ENCODE peak calls at places on chromosomes 12 and 14, in five cellular contexts. One of them, this sample, is unnamed.

GRCh38 chr14:52862652-52863338 is 71.4 kb upstream of the GNPNAT1 start:
- DNase-seq in ACHN: no peak
- DNase-seq in Calu3: no peak
- DNase-seq in stimulated activated naive B cell treated with anti-CD40 and anti-IgM and Interleukin-4, amounts not matched to agents 10 μg/mL and 1 μg/mL and 100 μg/mL, for 72 hours: no peak
- DNase-seq in ovary: no peak
- DNase-seq in this sample: no peak

GRCh38 chr12:31586703-31587102 is 4.2 kb downstream of the DENND5B start:
- DNase-seq in stimulated activated naive B cell treated with anti-CD40 and anti-IgM and Interleukin-4, amounts not matched to agents 10 μg/mL and 1 μg/mL and 100 μg/mL, for 72 hours: no peak
- DNase-seq in ovary: no peak
- DNase-seq in ACHN: no peak
- DNase-seq in Calu3: no peak
- DNase-seq in this sample: no peak

GRCh38 chr14:45426685-45427282 is 173.8 kb upstream of the MIS18BP1 start:
- DNase-seq in Calu3: peak
- DNase-seq in ACHN: peak
- DNase-seq in stimulated activated naive B cell treated with anti-CD40 and anti-IgM and Interleukin-4, amounts not matched to agents 10 μg/mL and 1 μg/mL and 100 μg/mL, for 72 hours: no peak
- DNase-seq in ovary: no peak
- DNase-seq in this sample: no peak

GRCh38 chr12:68985174-68985573 is 52.2 kb upstream of the CPM start:
- DNase-seq in Calu3: no peak
- DNase-seq in ovary: no peak
- DNase-seq in ACHN: no peak
- DNase-seq in stimulated activated naive B cell treated with anti-CD40 and anti-IgM and Interleukin-4, amounts not matched to agents 10 μg/mL and 1 μg/mL and 100 μg/mL, for 72 hours: no peak
- DNase-seq in this sample: no peak

GRCh38 chr12:49893753-49894752 is 9.6 kb downstream of the FAIM2 start:
- DNase-seq in Calu3: peak
- DNase-seq in ACHN: peak
- DNase-seq in ovary: peak
- DNase-seq in stimulated activated naive B cell treated with anti-CD40 and anti-IgM and Interleukin-4, amounts not matched to agents 10 μg/mL and 1 μg/mL and 100 μg/mL, for 72 hours: peak
- DNase-seq in this sample: no peak

GRCh38 chr12:51972849-51973273 is 21.4 kb downstream of the ACVR1B start:
- DNase-seq in ACHN: no peak
- DNase-seq in stimulated activated naive B cell treated with anti-CD40 and anti-IgM and Interleukin-4, amounts not matched to agents 10 μg/mL and 1 μg/mL and 100 μg/mL, for 72 hours: no peak
- DNase-seq in Calu3: no peak
- DNase-seq in ovary: no peak
- DNase-seq in this sample: peak

GRCh38 chr12:15180325-15180724 is 40.9 kb downstream of the RERG start:
- DNase-seq in ACHN: no peak
- DNase-seq in stimulated activated naive B cell treated with anti-CD40 and anti-IgM and Interleukin-4, amounts not matched to agents 10 μg/mL and 1 μg/mL and 100 μg/mL, for 72 hours: no peak
- DNase-seq in Calu3: no peak
- DNase-seq in ovary: no peak
- DNase-seq in this sample: no peak

GRCh38 chr12:11724888-11725310 is 75.4 kb downstream of the ETV6 start:
- DNase-seq in ovary: no peak
- DNase-seq in stimulated activated naive B cell treated with anti-CD40 and anti-IgM and Interleukin-4, amounts not matched to agents 10 μg/mL and 1 μg/mL and 100 μg/mL, for 72 hours: no peak
- DNase-seq in Calu3: no peak
- DNase-seq in ACHN: no peak
- DNase-seq in this sample: no peak

GRCh38 chr14:90140298-90140955 is 78.6 kb downstream of the KCNK13 start:
- DNase-seq in ACHN: no peak
- DNase-seq in stimulated activated naive B cell treated with anti-CD40 and anti-IgM and Interleukin-4, amounts not matched to agents 10 μg/mL and 1 μg/mL and 100 μg/mL, for 72 hours: no peak
- DNase-seq in ovary: no peak
- DNase-seq in Calu3: no peak
- DNase-seq in this sample: no peak

GRCh38 chr12:71556881-71557280 is 106.8 kb downstream of the ZFC3H1 start:
- DNase-seq in ACHN: peak
- DNase-seq in stimulated activated naive B cell treated with anti-CD40 and anti-IgM and Interleukin-4, amounts not matched to agents 10 μg/mL and 1 μg/mL and 100 μg/mL, for 72 hours: no peak
- DNase-seq in ovary: no peak
- DNase-seq in Calu3: peak
- DNase-seq in this sample: no peak

GRCh38 chr12:63805704-63806672 is 26.3 kb downstream of the RXYLT1 start:
- DNase-seq in Calu3: no peak
- DNase-seq in ACHN: no peak
- DNase-seq in stimulated activated naive B cell treated with anti-CD40 and anti-IgM and Interleukin-4, amounts not matched to agents 10 μg/mL and 1 μg/mL and 100 μg/mL, for 72 hours: no peak
- DNase-seq in ovary: no peak
- DNase-seq in this sample: no peak

GRCh38 chr12:89529738-89530137 is 3.9 kb upstream of the POC1B start:
- DNase-seq in stimulated activated naive B cell treated with anti-CD40 and anti-IgM and Interleukin-4, amounts not matched to agents 10 μg/mL and 1 μg/mL and 100 μg/mL, for 72 hours: no peak
- DNase-seq in Calu3: no peak
- DNase-seq in ACHN: peak
- DNase-seq in ovary: no peak
- DNase-seq in this sample: no peak

GRCh38 chr14:50342211-50343080 is 30.3 kb downstream of the DMAC2L start:
- DNase-seq in ovary: peak
- DNase-seq in ACHN: peak
- DNase-seq in stimulated activated naive B cell treated with anti-CD40 and anti-IgM and Interleukin-4, amounts not matched to agents 10 μg/mL and 1 μg/mL and 100 μg/mL, for 72 hours: peak
- DNase-seq in Calu3: no peak
- DNase-seq in this sample: no peak

GRCh38 chr12:77032406-77032805 is 33.0 kb downstream of the E2F7 start:
- DNase-seq in stimulated activated naive B cell treated with anti-CD40 and anti-IgM and Interleukin-4, amounts not matched to agents 10 μg/mL and 1 μg/mL and 100 μg/mL, for 72 hours: no peak
- DNase-seq in ACHN: peak
- DNase-seq in Calu3: no peak
- DNase-seq in ovary: no peak
- DNase-seq in this sample: no peak

GRCh38 chr14:92747701-92748258 is 647 bp downstream of the LGMN start:
- DNase-seq in Calu3: no peak
- DNase-seq in ovary: peak
- DNase-seq in ACHN: peak
- DNase-seq in stimulated activated naive B cell treated with anti-CD40 and anti-IgM and Interleukin-4, amounts not matched to agents 10 μg/mL and 1 μg/mL and 100 μg/mL, for 72 hours: no peak
- DNase-seq in this sample: no peak

GRCh38 chr14:72613196-72613974 is 280.5 kb downstream of the DPF3 start:
- DNase-seq in Calu3: no peak
- DNase-seq in stimulated activated naive B cell treated with anti-CD40 and anti-IgM and Interleukin-4, amounts not matched to agents 10 μg/mL and 1 μg/mL and 100 μg/mL, for 72 hours: no peak
- DNase-seq in ovary: peak
- DNase-seq in ACHN: no peak
- DNase-seq in this sample: no peak

GRCh38 chr12:85996280-85996679 is 122.2 kb downstream of the NTS start:
- DNase-seq in Calu3: no peak
- DNase-seq in ovary: no peak
- DNase-seq in ACHN: no peak
- DNase-seq in stimulated activated naive B cell treated with anti-CD40 and anti-IgM and Interleukin-4, amounts not matched to agents 10 μg/mL and 1 μg/mL and 100 μg/mL, for 72 hours: no peak
- DNase-seq in this sample: no peak

GRCh38 chr14:83556746-83557460 is 1973.0 kb upstream of the FLRT2 start:
- DNase-seq in Calu3: no peak
- DNase-seq in stimulated activated naive B cell treated with anti-CD40 and anti-IgM and Interleukin-4, amounts not matched to agents 10 μg/mL and 1 μg/mL and 100 μg/mL, for 72 hours: no peak
- DNase-seq in ACHN: peak
- DNase-seq in ovary: no peak
- DNase-seq in this sample: no peak

GRCh38 chr14:74407021-74407800 is 18.8 kb downstream of the SYNDIG1L start:
- DNase-seq in ovary: no peak
- DNase-seq in ACHN: no peak
- DNase-seq in Calu3: no peak
- DNase-seq in stimulated activated naive B cell treated with anti-CD40 and anti-IgM and Interleukin-4, amounts not matched to agents 10 μg/mL and 1 μg/mL and 100 μg/mL, for 72 hours: no peak
- DNase-seq in this sample: no peak

GRCh38 chr14:59777006-59777579 is 93.5 kb downstream of the RTN1 start:
- DNase-seq in ACHN: no peak
- DNase-seq in ovary: no peak
- DNase-seq in stimulated activated naive B cell treated with anti-CD40 and anti-IgM and Interleukin-4, amounts not matched to agents 10 μg/mL and 1 μg/mL and 100 μg/mL, for 72 hours: no peak
- DNase-seq in Calu3: no peak
- DNase-seq in this sample: no peak